ENCODE peak calls at places on chromosomes 5 and 9, in five cellular contexts. J is left ventricle myocardium inferior; X is adrenal gland; F is stimulated activated CD4-positive, alpha-beta T cell treated with anti-CD3 and anti-CD28 coated beads, Interleukin-4, amount 100 ng/mL, for 1 hour; B is Peyer's patch. G is an unnamed sample.

GRCh38 chr5:172920447-172920849 is 38.8 kb upstream of the RPL26L1 start:
- DNase-seq in J (no peak), X (peak), F (no peak), B (no peak), G (no peak)

GRCh38 chr9:20009606-20010005 is 220.8 kb upstream of the SLC24A2 start:
- DNase-seq in J (no peak), X (no peak), F (no peak), B (no peak), G (no peak)

GRCh38 chr9:73742412-73742811 is 590.7 kb downstream of the ANXA1 start:
- DNase-seq in J (no peak), X (no peak), F (no peak), B (no peak), G (no peak)

GRCh38 chr9:77194423-77194822 is 17.1 kb downstream of the VPS13A start:
- DNase-seq in J (no peak), X (no peak), F (no peak), B (no peak), G (no peak)

GRCh38 chr5:66932446-66932845 is 264.2 kb downstream of the CD180 start:
- DNase-seq in J (no peak), X (no peak), F (no peak), B (no peak), G (no peak)

GRCh38 chr5:81848368-81848767 is 97.5 kb upstream of the SSBP2 start:
- DNase-seq in J (no peak), X (peak), F (no peak), B (no peak), G (peak)

GRCh38 chr5:124841829-124842712 is 95.6 kb upstream of the ZNF608 start:
- DNase-seq in J (peak), X (no peak), F (no peak), B (no peak), G (no peak)

GRCh38 chr9:132987021-132987620 is 8.6 kb downstream of the GFI1B start:
- DNase-seq in J (no peak), X (no peak), F (no peak), B (no peak), G (no peak)

GRCh38 chr5:75951158-75951557 is 132.0 kb upstream of the SV2C start:
- DNase-seq in J (no peak), X (no peak), F (no peak), B (no peak), G (peak)

GRCh38 chr5:132428147-132428482 is 58.6 kb downstream of the SLC22A5 start:
- DNase-seq in J (no peak), X (no peak), F (no peak), B (no peak), G (no peak)

GRCh38 chr5:54745599-54745998 is 228.0 kb downstream of the SNX18 start:
- DNase-seq in J (no peak), X (peak), F (no peak), B (no peak), G (no peak)

GRCh38 chr9:81737871-81738507 is 48.6 kb upstream of the TLE1 start:
- DNase-seq in J (no peak), X (peak), F (no peak), B (no peak), G (peak)

GRCh38 chr9:135156525-135157510 is 69.3 kb downstream of the OLFM1 start:
- DNase-seq in J (peak), X (peak), F (no peak), B (no peak), G (no peak)

GRCh38 chr5:53339962-53340540 is 140.4 kb upstream of the FST start:
- DNase-seq in J (no peak), X (no peak), F (no peak), B (no peak), G (no peak)

GRCh38 chr9:14027114-14027812 is 286.7 kb downstream of the NFIB start:
- DNase-seq in J (peak), X (peak), F (no peak), B (no peak), G (peak)

GRCh38 chr5:120228262-120229031 is 235.7 kb upstream of the PRR16 start:
- DNase-seq in J (no peak), X (no peak), F (no peak), B (no peak), G (no peak)

GRCh38 chr5:143010335-143010734 is 240.2 kb downstream of the ARHGAP26 start:
- DNase-seq in J (no peak), X (no peak), F (no peak), B (no peak), G (no peak)

GRCh38 chr9:81266086-81266485 is 423.3 kb downstream of the TLE1 start:
- DNase-seq in J (no peak), X (no peak), F (no peak), B (no peak), G (no peak)

GRCh38 chr9:2359821-2360220 is 261.8 kb upstream of the VLDLR start:
- DNase-seq in J (no peak), X (no peak), F (no peak), B (no peak), G (no peak)

GRCh38 chr5:82862247-82862646 is 214.9 kb downstream of the TMEM167A start:
- DNase-seq in J (no peak), X (no peak), F (no peak), B (no peak), G (no peak)

GRCh38 chr5:91135475-91136248 is 247.5 kb downstream of the ARRDC3 start:
- DNase-seq in J (no peak), X (no peak), F (no peak), B (no peak), G (no peak)

GRCh38 chr5:1959911-1960581 is 77.3 kb upstream of the IRX4 start:
- DNase-seq in J (no peak), X (no peak), F (no peak), B (no peak), G (no peak)

GRCh38 chr9:37283730-37284235 is 138.7 kb upstream of the GRHPR start:
- DNase-seq in J (no peak), X (no peak), F (no peak), B (no peak), G (no peak)

GRCh38 chr9:88826651-88827245 is 164.5 kb upstream of the S1PR3 start:
- DNase-seq in J (no peak), X (no peak), F (no peak), B (no peak), G (no peak)

GRCh38 chr5:1814183-1815020 is 13.2 kb downstream of the NDUFS6 start:
- DNase-seq in J (no peak), X (no peak), F (no peak), B (no peak), G (no peak)

GRCh38 chr5:149586708-149587318 is 5.5 kb downstream of the ARHGEF37 start:
- DNase-seq in J (no peak), X (no peak), F (no peak), B (no peak), G (no peak)

GRCh38 chr5:28779161-28779754 is 1740.9 kb upstream of the CDH9 start:
- DNase-seq in J (no peak), X (no peak), F (no peak), B (no peak), G (peak)

GRCh38 chr5:173789031-173789920 is 98.9 kb upstream of the CPEB4 start:
- DNase-seq in J (no peak), X (peak), F (no peak), B (peak), G (no peak)

GRCh38 chr5:65927497-65928340 is 1.3 kb downstream of the ERBIN start:
- DNase-seq in J (no peak), X (peak), F (no peak), B (no peak), G (no peak)

G was measured in putamen.